ENCODE peak calls at places on chromosomes 6 and 20, in ten cellular contexts. One of them, this sample, is unnamed.

GRCh38 chr6:168165373-168165772 is 86.4 kb upstream of the FRMD1 start:
- DNase-seq in effector CD4-positive, alpha-beta T cell: no peak
- DNase-seq in sciatic nerve: no peak
- DNase-seq in GM04503: peak; percentile 66
- DNase-seq in fibroblast of mammary gland: no peak
- DNase-seq in GDM1: no peak
- DNase-seq in T-helper 9 cell: no peak
- DNase-seq in activated CD4-positive, CD25-positive, alpha-beta regulatory T cell: no peak
- DNase-seq in activated T-cell treated with anti-CD3 and anti-CD28 coated beads for 24 hours: no peak
- DNase-seq in RWPE1: no peak
- DNase-seq in this sample: no peak

GRCh38 chr20:46311039-46311650 is 2.8 kb upstream of the CDH22 start:
- DNase-seq in effector CD4-positive, alpha-beta T cell: no peak
- DNase-seq in sciatic nerve: no peak
- DNase-seq in GM04503: no peak
- DNase-seq in fibroblast of mammary gland: no peak
- DNase-seq in GDM1: no peak
- DNase-seq in T-helper 9 cell: no peak
- DNase-seq in activated CD4-positive, CD25-positive, alpha-beta regulatory T cell: no peak
- DNase-seq in activated T-cell treated with anti-CD3 and anti-CD28 coated beads for 24 hours: no peak
- DNase-seq in RWPE1: no peak
- DNase-seq in this sample: peak; percentile 20

GRCh38 chr20:34389206-34389953 is 26.3 kb downstream of the ITCH start:
- DNase-seq in effector CD4-positive, alpha-beta T cell: no peak
- DNase-seq in sciatic nerve: no peak
- DNase-seq in GM04503: no peak
- DNase-seq in fibroblast of mammary gland: peak; percentile 78
- DNase-seq in GDM1: no peak
- DNase-seq in T-helper 9 cell: no peak
- DNase-seq in activated CD4-positive, CD25-positive, alpha-beta regulatory T cell: no peak
- DNase-seq in activated T-cell treated with anti-CD3 and anti-CD28 coated beads for 24 hours: no peak
- DNase-seq in RWPE1: no peak
- DNase-seq in this sample: no peak

GRCh38 chr20:2518096-2518495 is 9.4 kb upstream of the ZNF343 start:
- DNase-seq in effector CD4-positive, alpha-beta T cell: no peak
- DNase-seq in sciatic nerve: no peak
- DNase-seq in GM04503: no peak
- DNase-seq in fibroblast of mammary gland: no peak
- DNase-seq in GDM1: no peak
- DNase-seq in T-helper 9 cell: no peak
- DNase-seq in activated CD4-positive, CD25-positive, alpha-beta regulatory T cell: no peak
- DNase-seq in activated T-cell treated with anti-CD3 and anti-CD28 coated beads for 24 hours: no peak
- DNase-seq in RWPE1: no peak
- DNase-seq in this sample: no peak

GRCh38 chr6:139623382-139623781 is 248.9 kb upstream of the CITED2 start:
- DNase-seq in effector CD4-positive, alpha-beta T cell: no peak
- DNase-seq in sciatic nerve: no peak
- DNase-seq in GM04503: no peak
- DNase-seq in fibroblast of mammary gland: no peak
- DNase-seq in GDM1: no peak
- DNase-seq in T-helper 9 cell: no peak
- DNase-seq in activated CD4-positive, CD25-positive, alpha-beta regulatory T cell: no peak
- DNase-seq in activated T-cell treated with anti-CD3 and anti-CD28 coated beads for 24 hours: no peak
- DNase-seq in RWPE1: no peak
- DNase-seq in this sample: no peak

GRCh38 chr20:59845472-59845871 is 88.0 kb downstream of the SYCP2 start:
- DNase-seq in effector CD4-positive, alpha-beta T cell: no peak
- DNase-seq in sciatic nerve: no peak
- DNase-seq in GM04503: no peak
- DNase-seq in fibroblast of mammary gland: no peak
- DNase-seq in GDM1: no peak
- DNase-seq in T-helper 9 cell: no peak
- DNase-seq in activated CD4-positive, CD25-positive, alpha-beta regulatory T cell: no peak
- DNase-seq in activated T-cell treated with anti-CD3 and anti-CD28 coated beads for 24 hours: no peak
- DNase-seq in RWPE1: peak; percentile 68
- DNase-seq in this sample: no peak

GRCh38 chr20:43936371-43936770 is 21.7 kb downstream of the TOX2 start:
- DNase-seq in effector CD4-positive, alpha-beta T cell: no peak
- DNase-seq in sciatic nerve: no peak
- DNase-seq in GM04503: no peak
- DNase-seq in fibroblast of mammary gland: peak; percentile 38
- DNase-seq in GDM1: no peak
- DNase-seq in T-helper 9 cell: no peak
- DNase-seq in activated CD4-positive, CD25-positive, alpha-beta regulatory T cell: no peak
- DNase-seq in activated T-cell treated with anti-CD3 and anti-CD28 coated beads for 24 hours: no peak
- DNase-seq in RWPE1: no peak
- DNase-seq in this sample: no peak

GRCh38 chr20:20683020-20683419 is 29.4 kb downstream of the RALGAPA2 start:
- DNase-seq in effector CD4-positive, alpha-beta T cell: no peak
- DNase-seq in sciatic nerve: no peak
- DNase-seq in GM04503: no peak
- DNase-seq in fibroblast of mammary gland: no peak
- DNase-seq in GDM1: no peak
- DNase-seq in T-helper 9 cell: no peak
- DNase-seq in activated CD4-positive, CD25-positive, alpha-beta regulatory T cell: no peak
- DNase-seq in activated T-cell treated with anti-CD3 and anti-CD28 coated beads for 24 hours: no peak
- DNase-seq in RWPE1: no peak
- DNase-seq in this sample: no peak

GRCh38 chr6:55545791-55546190 is 33.2 kb downstream of the HMGCLL1 start:
- DNase-seq in effector CD4-positive, alpha-beta T cell: no peak
- DNase-seq in sciatic nerve: no peak
- DNase-seq in GM04503: no peak
- DNase-seq in fibroblast of mammary gland: no peak
- DNase-seq in GDM1: no peak
- DNase-seq in T-helper 9 cell: no peak
- DNase-seq in activated CD4-positive, CD25-positive, alpha-beta regulatory T cell: no peak
- DNase-seq in activated T-cell treated with anti-CD3 and anti-CD28 coated beads for 24 hours: no peak
- DNase-seq in RWPE1: no peak
- DNase-seq in this sample: no peak

GRCh38 chr20:46939031-46939430 is 44.4 kb downstream of the EYA2 start:
- DNase-seq in effector CD4-positive, alpha-beta T cell: no peak
- DNase-seq in sciatic nerve: no peak
- DNase-seq in GM04503: no peak
- DNase-seq in fibroblast of mammary gland: peak; percentile 43
- DNase-seq in GDM1: no peak
- DNase-seq in T-helper 9 cell: no peak
- DNase-seq in activated CD4-positive, CD25-positive, alpha-beta regulatory T cell: no peak
- DNase-seq in activated T-cell treated with anti-CD3 and anti-CD28 coated beads for 24 hours: no peak
- DNase-seq in RWPE1: peak; percentile 74
- DNase-seq in this sample: no peak

GRCh38 chr6:160930547-160931377 is 60.8 kb upstream of the MAP3K4 start:
- DNase-seq in effector CD4-positive, alpha-beta T cell: peak; percentile 35
- DNase-seq in sciatic nerve: peak; percentile 90
- DNase-seq in GM04503: peak; percentile 64
- DNase-seq in fibroblast of mammary gland: peak; percentile 84
- DNase-seq in GDM1: peak; percentile 16
- DNase-seq in T-helper 9 cell: peak; percentile 57
- DNase-seq in activated CD4-positive, CD25-positive, alpha-beta regulatory T cell: peak; percentile 32
- DNase-seq in activated T-cell treated with anti-CD3 and anti-CD28 coated beads for 24 hours: peak; percentile 49
- DNase-seq in RWPE1: peak; percentile 74
- DNase-seq in this sample: no peak

GRCh38 chr20:58692579-58693225 is at the start of gene NPEPL1:
- DNase-seq in effector CD4-positive, alpha-beta T cell: peak; percentile 52
- DNase-seq in sciatic nerve: no peak
- DNase-seq in GM04503: no peak
- DNase-seq in fibroblast of mammary gland: peak; percentile 72
- DNase-seq in GDM1: no peak
- DNase-seq in T-helper 9 cell: peak; percentile 57
- DNase-seq in activated CD4-positive, CD25-positive, alpha-beta regulatory T cell: peak; percentile 60
- DNase-seq in activated T-cell treated with anti-CD3 and anti-CD28 coated beads for 24 hours: peak; percentile 53
- DNase-seq in RWPE1: peak; percentile 95
- DNase-seq in this sample: no peak

GRCh38 chr6:5098501-5099270 is 13.5 kb downstream of the PPP1R3G start:
- DNase-seq in effector CD4-positive, alpha-beta T cell: no peak
- DNase-seq in sciatic nerve: peak; percentile 37
- DNase-seq in GM04503: no peak
- DNase-seq in fibroblast of mammary gland: no peak
- DNase-seq in GDM1: no peak
- DNase-seq in T-helper 9 cell: no peak
- DNase-seq in activated CD4-positive, CD25-positive, alpha-beta regulatory T cell: no peak
- DNase-seq in activated T-cell treated with anti-CD3 and anti-CD28 coated beads for 24 hours: no peak
- DNase-seq in RWPE1: no peak
- DNase-seq in this sample: no peak

GRCh38 chr6:130913119-130913518 is 85.9 kb downstream of the SMLR1 start:
- DNase-seq in effector CD4-positive, alpha-beta T cell: no peak
- DNase-seq in sciatic nerve: no peak
- DNase-seq in GM04503: no peak
- DNase-seq in fibroblast of mammary gland: no peak
- DNase-seq in GDM1: peak; percentile 8
- DNase-seq in T-helper 9 cell: no peak
- DNase-seq in activated CD4-positive, CD25-positive, alpha-beta regulatory T cell: no peak
- DNase-seq in activated T-cell treated with anti-CD3 and anti-CD28 coated beads for 24 hours: peak; percentile 21
- DNase-seq in RWPE1: no peak
- DNase-seq in this sample: no peak

GRCh38 chr20:24777746-24778145 is 171.3 kb upstream of the CST7 start:
- DNase-seq in effector CD4-positive, alpha-beta T cell: no peak
- DNase-seq in sciatic nerve: no peak
- DNase-seq in GM04503: no peak
- DNase-seq in fibroblast of mammary gland: no peak
- DNase-seq in GDM1: no peak
- DNase-seq in T-helper 9 cell: no peak
- DNase-seq in activated CD4-positive, CD25-positive, alpha-beta regulatory T cell: no peak
- DNase-seq in activated T-cell treated with anti-CD3 and anti-CD28 coated beads for 24 hours: no peak
- DNase-seq in RWPE1: no peak
- DNase-seq in this sample: no peak

GRCh38 chr6:117555882-117556498 is 46.3 kb downstream of the GOPC start:
- DNase-seq in effector CD4-positive, alpha-beta T cell: peak; percentile 61
- DNase-seq in sciatic nerve: peak; percentile 67
- DNase-seq in GM04503: no peak
- DNase-seq in fibroblast of mammary gland: peak; percentile 47
- DNase-seq in GDM1: peak; percentile 1
- DNase-seq in T-helper 9 cell: peak; percentile 63
- DNase-seq in activated CD4-positive, CD25-positive, alpha-beta regulatory T cell: peak; percentile 26
- DNase-seq in activated T-cell treated with anti-CD3 and anti-CD28 coated beads for 24 hours: peak; percentile 33
- DNase-seq in RWPE1: no peak
- DNase-seq in this sample: no peak

GRCh38 chr6:48986803-48987202 is 476.2 kb downstream of the MMUT start:
- DNase-seq in effector CD4-positive, alpha-beta T cell: no peak
- DNase-seq in sciatic nerve: no peak
- DNase-seq in GM04503: no peak
- DNase-seq in fibroblast of mammary gland: no peak
- DNase-seq in GDM1: no peak
- DNase-seq in T-helper 9 cell: no peak
- DNase-seq in activated CD4-positive, CD25-positive, alpha-beta regulatory T cell: no peak
- DNase-seq in activated T-cell treated with anti-CD3 and anti-CD28 coated beads for 24 hours: no peak
- DNase-seq in RWPE1: no peak
- DNase-seq in this sample: no peak

GRCh38 chr6:155418017-155418749 is 37.5 kb downstream of the NOX3 start:
- DNase-seq in effector CD4-positive, alpha-beta T cell: peak; percentile 35
- DNase-seq in sciatic nerve: peak; percentile 62
- DNase-seq in GM04503: no peak
- DNase-seq in fibroblast of mammary gland: peak; percentile 70
- DNase-seq in GDM1: no peak
- DNase-seq in T-helper 9 cell: peak; percentile 39
- DNase-seq in activated CD4-positive, CD25-positive, alpha-beta regulatory T cell: peak; percentile 19
- DNase-seq in activated T-cell treated with anti-CD3 and anti-CD28 coated beads for 24 hours: peak; percentile 66
- DNase-seq in RWPE1: peak; percentile 67
- DNase-seq in this sample: peak; percentile 10

GRCh38 chr6:135281227-135281626 is 100.1 kb downstream of the MYB start:
- DNase-seq in effector CD4-positive, alpha-beta T cell: no peak
- DNase-seq in sciatic nerve: no peak
- DNase-seq in GM04503: no peak
- DNase-seq in fibroblast of mammary gland: peak; percentile 13
- DNase-seq in GDM1: no peak
- DNase-seq in T-helper 9 cell: no peak
- DNase-seq in activated CD4-positive, CD25-positive, alpha-beta regulatory T cell: no peak
- DNase-seq in activated T-cell treated with anti-CD3 and anti-CD28 coated beads for 24 hours: no peak
- DNase-seq in RWPE1: no peak
- DNase-seq in this sample: no peak

GRCh38 chr6:143698759-143699750 is 21.3 kb downstream of the PHACTR2 start:
- DNase-seq in effector CD4-positive, alpha-beta T cell: no peak
- DNase-seq in sciatic nerve: no peak
- DNase-seq in GM04503: no peak
- DNase-seq in fibroblast of mammary gland: no peak
- DNase-seq in GDM1: no peak
- DNase-seq in T-helper 9 cell: no peak
- DNase-seq in activated CD4-positive, CD25-positive, alpha-beta regulatory T cell: no peak
- DNase-seq in activated T-cell treated with anti-CD3 and anti-CD28 coated beads for 24 hours: no peak
- DNase-seq in RWPE1: no peak
- DNase-seq in this sample: no peak

GRCh38 chr20:29689411-29690225 is 1567.8 kb upstream of the DEFB115 start:
- DNase-seq in effector CD4-positive, alpha-beta T cell: no peak
- DNase-seq in sciatic nerve: peak; percentile 59
- DNase-seq in GM04503: no peak
- DNase-seq in fibroblast of mammary gland: peak; percentile 1
- DNase-seq in GDM1: no peak
- DNase-seq in T-helper 9 cell: no peak
- DNase-seq in activated CD4-positive, CD25-positive, alpha-beta regulatory T cell: no peak
- DNase-seq in activated T-cell treated with anti-CD3 and anti-CD28 coated beads for 24 hours: peak; percentile 26
- DNase-seq in RWPE1: no peak
- DNase-seq in this sample: no peak

GRCh38 chr20:44526129-44526528 is 4.3 kb upstream of the SERINC3 start:
- DNase-seq in effector CD4-positive, alpha-beta T cell: no peak
- DNase-seq in sciatic nerve: no peak
- DNase-seq in GM04503: no peak
- DNase-seq in fibroblast of mammary gland: peak; percentile 58
- DNase-seq in GDM1: no peak
- DNase-seq in T-helper 9 cell: no peak
- DNase-seq in activated CD4-positive, CD25-positive, alpha-beta regulatory T cell: no peak
- DNase-seq in activated T-cell treated with anti-CD3 and anti-CD28 coated beads for 24 hours: no peak
- DNase-seq in RWPE1: peak; percentile 49
- DNase-seq in this sample: no peak

GRCh38 chr6:124066995-124067552 is 263.4 kb downstream of the NKAIN2 start:
- DNase-seq in effector CD4-positive, alpha-beta T cell: no peak
- DNase-seq in sciatic nerve: no peak
- DNase-seq in GM04503: no peak
- DNase-seq in fibroblast of mammary gland: no peak
- DNase-seq in GDM1: no peak
- DNase-seq in T-helper 9 cell: no peak
- DNase-seq in activated CD4-positive, CD25-positive, alpha-beta regulatory T cell: no peak
- DNase-seq in activated T-cell treated with anti-CD3 and anti-CD28 coated beads for 24 hours: no peak
- DNase-seq in RWPE1: no peak
- DNase-seq in this sample: no peak

GRCh38 chr20:8155229-8155628 is 23.2 kb downstream of the PLCB1 start:
- DNase-seq in effector CD4-positive, alpha-beta T cell: no peak
- DNase-seq in sciatic nerve: no peak
- DNase-seq in GM04503: no peak
- DNase-seq in fibroblast of mammary gland: no peak
- DNase-seq in GDM1: no peak
- DNase-seq in T-helper 9 cell: no peak
- DNase-seq in activated CD4-positive, CD25-positive, alpha-beta regulatory T cell: no peak
- DNase-seq in activated T-cell treated with anti-CD3 and anti-CD28 coated beads for 24 hours: no peak
- DNase-seq in RWPE1: no peak
- DNase-seq in this sample: no peak

GRCh38 chr6:14165091-14165490 is 47.5 kb downstream of the CD83 start:
- DNase-seq in effector CD4-positive, alpha-beta T cell: no peak
- DNase-seq in sciatic nerve: no peak
- DNase-seq in GM04503: peak; percentile 66
- DNase-seq in fibroblast of mammary gland: peak; percentile 88
- DNase-seq in GDM1: no peak
- DNase-seq in T-helper 9 cell: no peak
- DNase-seq in activated CD4-positive, CD25-positive, alpha-beta regulatory T cell: no peak
- DNase-seq in activated T-cell treated with anti-CD3 and anti-CD28 coated beads for 24 hours: no peak
- DNase-seq in RWPE1: peak; percentile 17
- DNase-seq in this sample: peak; percentile 10

GRCh38 chr6:16681260-16681873 is 79.9 kb downstream of the ATXN1 start:
- DNase-seq in effector CD4-positive, alpha-beta T cell: no peak
- DNase-seq in sciatic nerve: no peak
- DNase-seq in GM04503: peak; percentile 78
- DNase-seq in fibroblast of mammary gland: peak; percentile 98
- DNase-seq in GDM1: no peak
- DNase-seq in T-helper 9 cell: no peak
- DNase-seq in activated CD4-positive, CD25-positive, alpha-beta regulatory T cell: no peak
- DNase-seq in activated T-cell treated with anti-CD3 and anti-CD28 coated beads for 24 hours: no peak
- DNase-seq in RWPE1: peak; percentile 89
- DNase-seq in this sample: peak; percentile 85

GRCh38 chr6:159959165-159959975 is 9.5 kb upstream of the IGF2R start:
- DNase-seq in effector CD4-positive, alpha-beta T cell: no peak
- DNase-seq in sciatic nerve: no peak
- DNase-seq in GM04503: no peak
- DNase-seq in fibroblast of mammary gland: no peak
- DNase-seq in GDM1: no peak
- DNase-seq in T-helper 9 cell: no peak
- DNase-seq in activated CD4-positive, CD25-positive, alpha-beta regulatory T cell: no peak
- DNase-seq in activated T-cell treated with anti-CD3 and anti-CD28 coated beads for 24 hours: no peak
- DNase-seq in RWPE1: no peak
- DNase-seq in this sample: no peak

GRCh38 chr20:7571521-7572065 is 368.7 kb downstream of the HAO1 start:
- DNase-seq in effector CD4-positive, alpha-beta T cell: no peak
- DNase-seq in sciatic nerve: no peak
- DNase-seq in GM04503: peak; percentile 4
- DNase-seq in fibroblast of mammary gland: peak; percentile 8
- DNase-seq in GDM1: no peak
- DNase-seq in T-helper 9 cell: no peak
- DNase-seq in activated CD4-positive, CD25-positive, alpha-beta regulatory T cell: no peak
- DNase-seq in activated T-cell treated with anti-CD3 and anti-CD28 coated beads for 24 hours: no peak
- DNase-seq in RWPE1: no peak
- DNase-seq in this sample: no peak